ENCODE peak calls at places on chromosomes 7 and 10, in eight cellular contexts. V is Caco-2; N is activated CD8-positive, alpha-beta T cell treated with anti-CD3 and anti-CD28 coated beads for 36 hours; D is NCI-H460; J is H54; X is amygdala; I is GM12865; A is pulmonary artery endothelial cell. B is an unnamed sample.

GRCh38 chr10:85643171-85643838 is 723.3 kb downstream of the GRID1 start:
- DNase-seq in V (peak; percentile 6), N (no peak), D (no peak), J (no peak), X (no peak), I (no peak), A (no peak), B (no peak)

GRCh38 chr10:34339816-34340553 is 475.1 kb downstream of the PARD3 start:
- DNase-seq in V (no peak), N (no peak), D (no peak), J (no peak), X (no peak), I (no peak), A (no peak), B (no peak)

GRCh38 chr10:43653746-43654145 is 5.1 kb upstream of the ZNF32 start:
- DNase-seq in V (no peak), N (no peak), D (no peak), J (no peak), X (no peak), I (no peak), A (no peak), B (no peak)

GRCh38 chr7:103632972-103633371 is 187.0 kb upstream of the SLC26A5 start:
- DNase-seq in V (no peak), N (no peak), D (no peak), J (no peak), X (no peak), I (no peak), A (no peak), B (no peak)

GRCh38 chr10:33238643-33239042 is 95.8 kb downstream of the NRP1 start:
- DNase-seq in V (no peak), N (no peak), D (no peak), J (no peak), X (no peak), I (no peak), A (no peak), B (no peak)

GRCh38 chr10:116457480-116457879 is 29.8 kb downstream of the PNLIPRP3 start:
- DNase-seq in V (no peak), N (no peak), D (no peak), J (no peak), X (no peak), I (no peak), A (no peak), B (no peak)

GRCh38 chr7:101858437-101859385 is 41.3 kb downstream of the CUX1 start:
- DNase-seq in V (no peak), N (no peak), D (no peak), J (no peak), X (no peak), I (no peak), A (no peak), B (no peak)

GRCh38 chr7:98802088-98802780 is 67.6 kb downstream of the TMEM130 start:
- DNase-seq in V (no peak), N (peak; percentile 62), D (no peak), J (no peak), X (no peak), I (peak; percentile 93), A (no peak), B (peak; percentile 84)

GRCh38 chr7:38673795-38674194 is 42.6 kb upstream of the AMPH start:
- DNase-seq in V (no peak), N (no peak), D (no peak), J (peak; percentile 47), X (no peak), I (no peak), A (no peak), B (no peak)

GRCh38 chr7:116582806-116583444 is 58.1 kb downstream of the CAV1 start:
- DNase-seq in V (peak; percentile 33), N (peak; percentile 12), D (peak; percentile 95), J (no peak), X (no peak), I (peak; percentile 72), A (no peak), B (no peak)

B was measured in GM10248.